ENCODE peak calls at places on chromosome 17, in four cellular contexts. R is fibroblast of mammary gland, S is heart right ventricle, U is tibial nerve. D is an unnamed sample.

GRCh38 chr17:5785867-5786509 is 201.7 kb upstream of the NLRP1 start:
- DNase-seq in R (peak), S (no peak), U (no peak), D (peak)

GRCh38 chr17:20935740-20936139 is 107.1 kb downstream of the USP22 start:
- DNase-seq in R (peak), S (no peak), U (no peak), D (peak)

GRCh38 chr17:78427140-78427539 is 48.7 kb downstream of the PGS1 start:
- DNase-seq in R (no peak), S (no peak), U (no peak), D (no peak)

GRCh38 chr17:28737770-28738679 is 5.8 kb upstream of the TRAF4 start:
- DNase-seq in R (no peak), S (no peak), U (no peak), D (no peak)

GRCh38 chr17:69606142-69606800 is 191.8 kb downstream of the MAP2K6 start:
- DNase-seq in R (no peak), S (no peak), U (no peak), D (no peak)

GRCh38 chr17:31541559-31541958 is 150.1 kb downstream of the RAB11FIP4 start:
- DNase-seq in R (no peak), S (no peak), U (no peak), D (no peak)

GRCh38 chr17:4796550-4796915 is 569 bp downstream of the PSMB6 start:
- DNase-seq in R (peak), S (no peak), U (no peak), D (peak)

GRCh38 chr17:34797724-34798123 is 163.5 kb downstream of the CCT6B start:
- DNase-seq in R (peak), S (peak), U (no peak), D (peak)

GRCh38 chr17:76373481-76373825 is 11.0 kb upstream of the SPHK1 start:
- DNase-seq in R (no peak), S (peak), U (no peak), D (no peak)

GRCh38 chr17:68461589-68461988 is 4.3 kb upstream of the WIPI1 start:
- DNase-seq in R (no peak), S (no peak), U (no peak), D (no peak)

GRCh38 chr17:31269597-31269996 is 27.4 kb downstream of the OMG start:
- DNase-seq in R (peak), S (no peak), U (no peak), D (peak)

GRCh38 chr17:71790791-71791190 is 330.0 kb upstream of the SOX9 start:
- DNase-seq in R (peak), S (no peak), U (no peak), D (no peak)

GRCh38 chr17:78416311-78416711 is 37.9 kb downstream of the PGS1 start:
- DNase-seq in R (no peak), S (no peak), U (no peak), D (no peak)

GRCh38 chr17:48472485-48473281 is 42.7 kb upstream of the SKAP1 start:
- DNase-seq in R (peak), S (no peak), U (no peak), D (peak)

GRCh38 chr17:26818736-26819135 is 475.2 kb upstream of the WSB1 start:
- DNase-seq in R (peak), S (no peak), U (no peak), D (peak)

GRCh38 chr17:17363638-17364337 is 60.6 kb downstream of the NT5M start:
- DNase-seq in R (no peak), S (no peak), U (no peak), D (no peak)

GRCh38 chr17:27343972-27344607 is 50.2 kb downstream of the WSB1 start:
- DNase-seq in R (no peak), S (no peak), U (no peak), D (peak)

GRCh38 chr17:43403846-43404245 is 5.1 kb downstream of the ARL4D start:
- DNase-seq in R (no peak), S (no peak), U (no peak), D (peak)

GRCh38 chr17:78672880-78673371 is 95.7 kb upstream of the DNAH17 start:
- DNase-seq in R (no peak), S (no peak), U (no peak), D (no peak)

GRCh38 chr17:45309400-45309799 is 7.4 kb downstream of the MAP3K14 start:
- DNase-seq in R (no peak), S (no peak), U (no peak), D (no peak)

GRCh38 chr17:17425591-17425990 is 51.2 kb upstream of the MED9 start:
- DNase-seq in R (peak), S (no peak), U (no peak), D (peak)

GRCh38 chr17:73342057-73342522 is 30.3 kb upstream of the CDC42EP4 start:
- DNase-seq in R (peak), S (peak), U (peak), D (peak)

GRCh38 chr17:38748329-38749221 is at the start of gene PCGF2:
- DNase-seq in R (peak), S (peak), U (peak), D (peak)

GRCh38 chr17:43908111-43908721 is 880 bp upstream of the MPP2 start:
- DNase-seq in R (peak), S (peak), U (peak), D (peak)

GRCh38 chr17:66415366-66416206 is 113.2 kb downstream of the PRKCA start:
- DNase-seq in R (no peak), S (no peak), U (no peak), D (no peak)

GRCh38 chr17:11705111-11705510 is 106.8 kb downstream of the DNAH9 start:
- DNase-seq in R (no peak), S (no peak), U (no peak), D (no peak)

GRCh38 chr17:57260325-57261083 is 4.2 kb downstream of the MSI2 start:
- DNase-seq in R (no peak), S (no peak), U (no peak), D (no peak)

GRCh38 chr17:48013876-48014602 is 23.6 kb downstream of the COPZ2 start:
- DNase-seq in R (no peak), S (no peak), U (no peak), D (no peak)

DNA sequence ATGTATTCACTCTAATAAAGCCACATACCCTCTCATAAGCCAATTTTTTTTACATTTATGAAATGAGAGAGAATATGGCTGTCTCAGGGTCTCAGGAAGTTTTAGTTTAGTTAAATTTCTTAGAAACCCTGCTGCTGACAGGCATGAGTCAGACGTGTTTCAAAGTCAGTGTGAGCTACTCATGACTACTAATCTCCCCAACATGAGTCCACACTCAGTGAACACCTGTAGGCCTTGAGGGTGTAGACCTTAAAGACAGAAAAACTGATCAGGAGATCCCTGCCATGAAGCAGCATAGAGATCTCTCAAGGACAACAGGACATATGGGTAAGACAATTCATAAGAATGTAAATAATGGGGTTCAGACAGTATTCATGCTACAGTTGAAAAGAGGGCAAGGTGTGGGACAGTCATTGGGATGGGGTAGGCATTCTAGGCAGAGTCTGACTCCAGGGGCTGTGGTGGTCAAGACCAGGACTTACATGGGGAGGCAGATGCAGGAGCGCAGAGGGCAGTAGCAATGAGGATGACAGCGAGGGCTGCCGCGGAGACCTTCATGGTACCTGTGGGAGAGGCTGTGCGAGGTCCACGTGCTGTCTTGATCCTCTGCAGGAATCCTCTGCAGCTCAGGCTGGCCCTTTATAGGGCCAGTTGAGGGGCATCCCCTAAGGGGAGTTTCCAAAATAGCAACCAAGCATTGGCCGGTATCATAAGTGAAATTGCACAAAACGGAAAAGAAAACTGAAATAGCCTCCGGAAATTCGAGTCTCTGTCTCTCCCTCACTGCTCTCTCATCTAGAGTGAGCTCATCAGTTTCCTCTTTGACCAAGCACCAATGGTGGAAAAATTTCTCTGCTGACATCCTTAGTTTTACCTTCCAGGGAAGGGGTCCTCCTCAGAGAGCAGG is at the start of gene CCL5:
- DNase-seq in R (peak), S (no peak), U (no peak), D (peak)
- H3K4me3 ChIP-seq in R (no peak), S (no peak), U (no peak), D (no peak)

DNA sequence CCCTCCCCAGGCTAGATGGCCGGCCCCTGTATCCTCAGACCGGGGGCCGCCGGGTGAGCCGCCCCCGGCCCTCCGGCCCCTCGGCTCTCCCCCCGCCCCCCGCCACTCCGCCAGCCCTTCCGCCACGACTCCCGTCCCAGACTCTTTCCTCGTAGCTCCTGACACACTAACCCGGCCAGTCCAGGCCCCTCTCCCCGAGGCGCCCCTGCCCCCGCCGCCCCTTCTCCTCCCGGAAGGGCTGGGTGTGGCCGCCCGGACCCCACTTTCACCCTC is 5.6 kb upstream of the TLCD2 start:
- DNase-seq in R (no peak), S (no peak), U (no peak), D (no peak)
- H3K4me3 ChIP-seq in R (peak), S (peak), U (peak), D (peak)

GRCh38 chr17:64655704-64656103 is 6.4 kb downstream of the SMURF2 start:
- DNase-seq in R (no peak), S (no peak), U (no peak), D (no peak)
- H3K4me3 ChIP-seq in R (no peak), S (no peak), U (no peak), D (no peak)

DNA sequence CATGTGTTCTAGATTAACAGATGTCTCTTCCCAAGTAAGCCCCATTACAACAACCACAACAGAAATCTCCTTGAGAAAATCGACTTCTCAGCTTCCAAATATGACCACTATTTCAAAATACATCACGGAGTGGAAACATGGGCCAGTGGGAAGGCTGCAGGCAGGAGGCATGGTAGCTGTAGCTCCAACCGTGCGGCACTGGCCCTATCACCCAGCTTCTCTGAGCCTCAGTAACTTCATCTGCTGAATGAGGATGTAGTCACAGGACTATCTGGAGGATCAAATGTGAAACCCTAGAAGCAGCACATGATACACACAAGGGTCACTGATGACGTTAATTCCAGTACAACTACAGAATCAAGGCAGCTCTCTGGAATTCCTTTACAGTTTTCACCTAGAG is 112.2 kb downstream of the VPS53 start:
- DNase-seq in R (no peak), S (no peak), U (no peak), D (no peak)
- H3K4me3 ChIP-seq in R (no peak), S (no peak), U (no peak), D (no peak)

DNA sequence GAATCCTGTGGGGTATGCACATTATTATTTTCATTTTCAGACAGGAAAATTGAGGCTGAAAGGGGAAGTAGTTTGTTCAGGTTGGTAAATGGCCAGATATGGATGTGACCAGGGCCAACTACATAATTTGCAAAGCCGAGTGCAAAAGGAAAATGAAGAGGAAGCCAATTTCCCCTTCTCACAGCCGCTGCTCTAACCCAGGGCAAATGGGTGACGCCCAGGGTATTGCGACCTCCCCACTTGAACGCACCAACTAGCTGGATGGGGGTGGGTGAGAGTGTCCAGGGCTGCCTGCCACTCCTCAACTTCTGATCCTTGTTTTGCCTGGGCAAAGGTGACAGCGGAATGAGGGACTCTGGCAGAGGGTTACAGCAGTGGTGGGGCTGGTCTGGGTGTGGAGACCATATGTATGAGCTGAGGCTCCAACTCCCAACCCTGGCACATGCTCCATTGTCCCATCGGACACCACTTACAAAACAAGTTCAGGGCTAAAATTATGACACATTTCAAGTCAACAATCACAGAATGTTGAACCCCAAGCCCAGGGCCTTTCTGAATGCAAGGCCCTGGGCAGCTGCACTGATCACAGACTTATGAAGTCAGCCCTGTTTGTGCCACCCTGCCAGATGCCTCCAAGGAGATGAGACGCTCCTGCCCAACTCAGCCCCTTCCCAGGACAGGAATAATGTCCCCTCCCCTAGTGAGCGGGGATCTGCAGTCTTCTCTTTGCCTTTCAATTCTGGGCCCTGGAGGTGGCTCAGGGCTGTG is 1.7 kb downstream of the ANKRD40CL start:
- DNase-seq in R (no peak), S (no peak), U (no peak), D (no peak)
- H3K4me3 ChIP-seq in R (no peak), S (no peak), U (no peak), D (no peak)

GRCh38 chr17:79993390-79994221 is 42.1 kb downstream of the TBC1D16 start:
- DNase-seq in R (peak), S (peak), U (peak), D (peak)
- H3K4me3 ChIP-seq in R (no peak), S (no peak), U (no peak), D (no peak)

GRCh38 chr17:50539762-50540440 is 7.1 kb upstream of the SPATA20 start:
- DNase-seq in R (no peak), S (no peak), U (no peak), D (no peak)

GRCh38 chr17:50540485-50541401 is 6.2 kb upstream of the SPATA20 start:
- DNase-seq in R (no peak), S (no peak), U (no peak), D (no peak)

GRCh38 chr17:50542795-50543774 is 3.9 kb upstream of the SPATA20 start:
- DNase-seq in R (no peak), S (peak), U (no peak), D (no peak)

GRCh38 chr17:50541916-50542688 is 4.9 kb upstream of the SPATA20 start:
- DNase-seq in R (peak), S (peak), U (peak), D (peak)

GRCh38 chr17:50541402-50541915 is 5.5 kb upstream of the SPATA20 start:
- DNase-seq in R (no peak), S (no peak), U (no peak), D (no peak)
- H3K4me3 ChIP-seq in R (peak), S (peak), U (peak), D (peak)

GRCh38 chr17:41678411-41678906 is 10.2 kb upstream of the EIF1 start:
- DNase-seq in R (no peak), S (no peak), U (no peak), D (peak)
- H3K4me3 ChIP-seq in R (no peak), S (peak), U (no peak), D (peak)

D was measured in fibroblast of pulmonary artery.